ENCODE peak calls at places on chromosomes 16 and 17, in seven cellular contexts. Q is K562, F is SK-N-SH, T is HCT116, Y is GM12878, O is Panc1, V is HepG2. E is an unnamed sample.

GRCh38 chr17:44976198-44976597 is 8.1 kb upstream of the C1QL1 start:
- DNase-seq in Q (no peak), F (no peak), T (no peak), Y (no peak), O (no peak), V (no peak), E (no peak)

GRCh38 chr16:47460755-47461597 is at the start of the genes ITFG1 and PHKB:
- DNase-seq in Q (peak; percentile 90), F (peak; percentile 93), T (peak; percentile 86), Y (peak; percentile 69), O (no peak), V (peak; percentile 92), E (peak; percentile 67)

GRCh38 chr17:46790216-46790615 is 28.3 kb downstream of the WNT3 start:
- DNase-seq in Q (no peak), F (no peak), T (no peak), Y (no peak), O (no peak), V (no peak), E (no peak)

GRCh38 chr16:4692460-4693295 is 684 bp upstream of the NUDT16L1 start:
- DNase-seq in Q (peak; percentile 48), F (peak; percentile 78), T (no peak), Y (no peak), O (no peak), V (no peak), E (no peak)

GRCh38 chr17:65332375-65332774 is 195.2 kb downstream of the RGS9 start:
- DNase-seq in Q (no peak), F (no peak), T (peak; percentile 50), Y (no peak), O (no peak), V (no peak), E (no peak)

GRCh38 chr16:49467540-49468372 is 94.2 kb downstream of the C16orf78 start:
- DNase-seq in Q (no peak), F (no peak), T (no peak), Y (no peak), O (no peak), V (no peak), E (no peak)

GRCh38 chr17:3681057-3681456 is 12.4 kb downstream of the EMC6 start:
- DNase-seq in Q (no peak), F (no peak), T (no peak), Y (no peak), O (no peak), V (no peak), E (no peak)

GRCh38 chr16:79336437-79337229 is 263.9 kb downstream of the MAF start:
- DNase-seq in Q (no peak), F (no peak), T (no peak), Y (no peak), O (no peak), V (no peak), E (no peak)

GRCh38 chr17:15180121-15180561 is 85.0 kb downstream of the PMP22 start:
- DNase-seq in Q (no peak), F (no peak), T (no peak), Y (no peak), O (no peak), V (no peak), E (peak; percentile 13)

GRCh38 chr17:63002625-63003024 is 36.6 kb downstream of the TANC2 start:
- DNase-seq in Q (no peak), F (no peak), T (no peak), Y (no peak), O (no peak), V (no peak), E (no peak)

GRCh38 chr17:57811633-57812280 is 38.1 kb downstream of the MRPS23 start:
- DNase-seq in Q (no peak), F (peak; percentile 54), T (peak; percentile 8), Y (no peak), O (no peak), V (no peak), E (no peak)

GRCh38 chr17:18916816-18917496 is 35.0 kb upstream of the SLC5A10 start:
- DNase-seq in Q (peak; percentile 10), F (no peak), T (no peak), Y (no peak), O (no peak), V (no peak), E (no peak)

GRCh38 chr17:77313831-77314230 is 173.1 kb downstream of the SEC14L1 start:
- DNase-seq in Q (no peak), F (no peak), T (no peak), Y (no peak), O (no peak), V (no peak), E (no peak)

GRCh38 chr17:226108-226772 is 44.8 kb upstream of the DOC2B start:
- DNase-seq in Q (no peak), F (no peak), T (no peak), Y (no peak), O (no peak), V (no peak), E (no peak)

GRCh38 chr16:23556881-23557778 is at the start of the genes EARS2 and UBFD1:
- DNase-seq in Q (peak; percentile 95), F (peak; percentile 96), T (peak; percentile 97), Y (peak; percentile 95), O (peak; percentile 92), V (peak; percentile 100), E (peak; percentile 96)

GRCh38 chr17:10398352-10398751 is 23.4 kb downstream of the MYH8 start:
- DNase-seq in Q (no peak), F (no peak), T (no peak), Y (no peak), O (no peak), V (no peak), E (peak; percentile 9)

GRCh38 chr16:35391328-35391727 is 1931.9 kb downstream of the TP53TG3F start:
- DNase-seq in Q (peak; percentile 19), F (peak; percentile 33), T (peak; percentile 6), Y (no peak), O (peak; percentile 36), V (peak; percentile 43), E (no peak)

GRCh38 chr17:45648642-45649041 is 135.5 kb upstream of the CRHR1 start:
- DNase-seq in Q (peak; percentile 27), F (peak; percentile 26), T (no peak), Y (no peak), O (no peak), V (no peak), E (no peak)

GRCh38 chr17:39816272-39816671 is 47.8 kb downstream of the IKZF3 start:
- DNase-seq in Q (no peak), F (no peak), T (no peak), Y (no peak), O (no peak), V (no peak), E (no peak)

GRCh38 chr16:84617068-84617630 is 729 bp downstream of the COTL1 start:
- DNase-seq in Q (peak; percentile 51), F (peak; percentile 65), T (no peak), Y (no peak), O (no peak), V (no peak), E (no peak)

GRCh38 chr17:40341808-40342574 is 22.5 kb downstream of the GJD3 start:
- DNase-seq in Q (peak; percentile 79), F (peak; percentile 93), T (no peak), Y (no peak), O (no peak), V (peak; percentile 64), E (peak; percentile 88)

DNA sequence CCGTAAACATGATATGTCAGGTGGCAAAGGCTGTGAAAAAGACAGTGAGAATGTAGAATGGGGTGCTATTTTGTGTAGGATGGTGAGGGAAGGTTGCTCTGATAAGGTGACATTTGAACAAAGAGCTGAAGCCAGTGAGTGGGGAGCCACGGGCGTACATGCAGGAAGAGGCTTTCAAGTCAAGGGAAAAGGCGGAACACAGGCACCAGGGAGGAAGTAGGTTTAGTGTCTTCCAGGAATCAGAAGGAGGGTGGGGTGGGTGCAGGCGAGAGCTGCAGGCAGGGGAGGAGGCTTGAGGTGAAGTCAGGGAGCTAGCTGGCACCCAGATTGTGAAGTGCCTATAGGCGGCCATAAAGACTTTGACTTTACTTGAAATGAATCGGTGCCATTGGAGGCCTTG is 14.1 kb downstream of the ZFP90 start:
- DNase-seq in Q (no peak), F (no peak), T (no peak), Y (no peak), O (no peak), V (no peak), E (no peak)
- H3K9me3 ChIP-seq in Q (no peaks in the 10 kb centered on the region), F (peaks cover 3% of the 10 kb centered on the region), T (peaks cover 57% of the 10 kb centered on the region), Y (peaks cover 47% of the 10 kb centered on the region), O (peaks cover 21% of the 10 kb centered on the region), V (peaks cover 80% of the 10 kb centered on the region), E (peaks cover 34% of the 10 kb centered on the region)

GRCh38 chr17:7442142-7442541 is 2.7 kb upstream of the CHRNB1 start:
- DNase-seq in Q (no peak), F (no peak), T (no peak), Y (no peak), O (no peak), V (no peak), E (no peak)

GRCh38 chr17:7441202-7441705 is 1.9 kb downstream of the FGF11 start:
- DNase-seq in Q (no peak), F (no peak), T (no peak), Y (no peak), O (no peak), V (no peak), E (no peak)

GRCh38 chr17:7440113-7440822 is 956 bp downstream of the FGF11 start:
- DNase-seq in Q (peak; percentile 37), F (peak; percentile 93), T (no peak), Y (no peak), O (no peak), V (no peak), E (no peak)

GRCh38 chr17:7439462-7440112 is at the start of gene FGF11:
- DNase-seq in Q (no peak), F (peak; percentile 60), T (no peak), Y (no peak), O (no peak), V (no peak), E (no peak)

DNA sequence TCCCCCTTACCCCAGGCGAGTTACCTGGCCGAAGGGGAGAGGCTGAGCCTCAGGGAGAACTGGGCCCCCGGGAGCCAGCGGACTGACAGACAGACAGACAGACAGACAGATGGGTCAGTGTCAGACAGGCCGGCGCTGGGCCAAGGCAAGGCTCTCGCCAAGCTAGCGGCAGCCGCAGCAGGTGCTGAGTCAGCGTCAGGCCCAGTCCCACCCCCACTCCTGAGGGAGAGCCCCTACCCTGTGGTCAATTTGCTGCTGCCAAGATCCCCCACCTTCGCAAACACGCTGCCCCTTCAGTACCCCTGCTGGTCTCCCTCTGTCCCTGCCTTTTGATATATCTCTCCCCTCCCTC is 1.5 kb downstream of the FGF11 start:
- DNase-seq in Q (peak; percentile 52), F (peak; percentile 72), T (no peak), Y (no peak), O (no peak), V (no peak), E (no peak)
- TF ChIP-seq SIN3A in Q (no peak), F (no peak), T (no peak), Y (peak; percentile 24), O (no peak), V (no peak), E (peak; percentile 83)

DNA sequence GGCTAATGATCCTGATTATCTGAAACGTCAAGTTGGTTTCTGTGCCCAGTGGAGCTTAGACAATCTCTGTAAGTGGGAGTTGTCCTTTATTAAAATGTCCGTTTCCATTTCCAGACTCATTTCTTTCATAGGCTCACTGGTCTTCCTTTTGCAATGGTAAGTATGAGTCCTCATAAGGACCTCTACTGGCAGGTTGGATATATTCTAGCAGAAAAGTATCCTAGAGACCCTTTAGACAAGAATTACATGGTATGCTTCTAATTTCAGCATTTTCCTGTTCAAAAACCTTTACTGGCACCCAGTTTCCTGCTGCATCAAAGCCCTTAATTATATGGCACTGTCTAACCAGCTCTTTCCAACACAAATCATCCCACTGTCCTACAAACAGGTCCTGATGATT is 28.1 kb upstream of the ARL2BP start:
- DNase-seq in Q (no peak), F (no peak), T (no peak), Y (no peak), O (no peak), V (peak; percentile 19), E (no peak)
- H3K9me3 ChIP-seq in Q (no peaks in the 10 kb centered on the region), F (no peaks in the 10 kb centered on the region), T (peaks cover 16% of the 10 kb centered on the region), Y (peaks cover 25% of the 10 kb centered on the region), O (peaks cover 19% of the 10 kb centered on the region), V (no peaks in the 10 kb centered on the region), E (no peaks in the 10 kb centered on the region)

GRCh38 chr16:10558746-10559641 is 21.4 kb downstream of the EMP2 start:
- DNase-seq in Q (no peak), F (no peak), T (no peak), Y (no peak), O (no peak), V (no peak), E (no peak)
- TF ChIP-seq SIN3A in Q (no peak), F (no peak), T (no peak), Y (no peak), O (no peak), V (no peak), E (no peak)

E was measured in H1.